ENCODE peak calls at places on chromosomes 13 and 19, in five cellular contexts. Q, W, S, C and I are unnamed samples.

GRCh38 chr13:97627566-97627965 is 193.6 kb downstream of the RAP2A start:
- DNase-seq in S (no peak), C (no peak), Q (peak; percentile 95), W (no peak), I (no peak)

GRCh38 chr13:74434782-74435181 is 300.6 kb upstream of the KLF12 start:
- DNase-seq in S (no peak), C (no peak), W (no peak), Q (no peak), I (no peak)

GRCh38 chr13:85405316-85405897 is 393.8 kb downstream of the SLITRK6 start:
- DNase-seq in C (no peak), S (no peak), W (no peak), Q (no peak), I (no peak)

GRCh38 chr19:42606660-42607351 is 12.1 kb upstream of the CEACAM8 start:
- DNase-seq in Q (peak; percentile 27), S (no peak), W (peak; percentile 44), C (peak; percentile 66), I (peak; percentile 49)

GRCh38 chr13:81929988-81930387 is 1589.1 kb upstream of the SPRY2 start:
- DNase-seq in C (no peak), W (no peak), Q (no peak), S (no peak), I (no peak)

GRCh38 chr13:21837841-21838551 is 167.1 kb downstream of the FGF9 start:
- DNase-seq in W (no peak), Q (peak; percentile 37), C (no peak), S (no peak), I (no peak)

GRCh38 chr13:114089751-114090400 is 42.5 kb downstream of the RASA3 start:
- DNase-seq in S (peak; percentile 62), W (no peak), C (peak; percentile 32), Q (no peak), I (no peak)

GRCh38 chr13:40657307-40657706 is 9.1 kb downstream of the FOXO1 start:
- DNase-seq in C (no peak), Q (no peak), W (no peak), S (no peak), I (no peak)

GRCh38 chr19:7874080-7874856 is at the start of gene PRR36:
- DNase-seq in C (no peak), S (no peak), W (no peak), Q (no peak), I (no peak)

GRCh38 chr13:93226623-93227279 is at the start of gene GPC6:
- DNase-seq in S (no peak), C (no peak), W (no peak), Q (peak; percentile 95), I (no peak)

DNA sequence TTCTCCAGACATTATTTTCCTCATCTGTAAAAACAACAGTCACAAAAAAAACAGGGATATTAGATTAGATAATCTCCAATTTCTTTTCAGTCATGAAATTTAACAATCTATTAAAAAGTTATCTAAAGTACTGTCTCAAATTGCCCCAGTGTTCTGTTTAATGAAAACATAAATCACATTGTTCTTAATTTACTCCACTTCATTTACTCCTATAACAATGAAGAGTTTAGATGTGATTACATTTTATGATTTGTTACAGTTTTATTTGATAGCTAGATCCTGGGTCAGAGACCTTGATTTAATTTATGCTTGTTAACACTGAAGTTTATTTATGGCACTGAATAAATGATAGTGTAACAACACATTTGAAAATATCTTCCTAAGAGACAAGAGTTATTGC is 230.2 kb upstream of the TRPC4 start:
- DNase-seq in W (no peak), Q (no peak), S (no peak), C (no peak), I (no peak)
- TF ChIP-seq POLR2A in W (no peak), Q (no peak), S (no peak), C (no peak), I (no peak)

DNA sequence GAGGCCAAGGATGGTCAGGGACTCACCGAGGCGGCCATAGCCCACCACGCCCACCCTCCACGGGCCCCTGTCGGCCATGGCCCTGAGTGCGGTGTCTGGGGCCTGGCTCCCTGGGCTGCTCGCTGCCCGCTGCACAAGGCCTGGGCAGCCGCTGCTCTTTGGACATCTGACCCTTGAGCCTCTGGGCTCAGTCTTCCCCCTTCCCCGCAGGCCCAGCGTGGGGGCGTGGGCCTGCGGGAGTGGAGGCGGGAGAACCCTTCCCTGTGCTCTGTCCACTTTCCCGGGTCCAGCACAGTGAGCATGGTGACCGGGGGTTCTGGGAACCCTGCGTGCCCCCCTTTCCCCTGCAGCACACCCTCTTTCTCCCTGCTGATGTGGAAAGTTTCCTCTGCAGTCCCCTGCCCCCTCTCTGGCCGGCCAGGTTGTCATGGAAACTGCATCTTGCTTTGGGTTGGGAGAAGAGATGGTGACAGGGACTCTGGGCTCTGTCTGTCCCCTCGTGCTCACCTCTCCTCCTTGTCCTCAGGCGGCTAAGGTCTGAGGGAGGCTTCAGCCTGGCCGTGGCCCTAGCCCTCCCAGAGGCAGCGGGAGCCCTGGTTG is at the start of gene ASPDH:
- DNase-seq in W (no peak), C (no peak), S (no peak), Q (no peak), I (no peak)
- TF ChIP-seq POLR2A in W (no peak), C (no peak), S (no peak), Q (no peak), I (no peak)

DNA sequence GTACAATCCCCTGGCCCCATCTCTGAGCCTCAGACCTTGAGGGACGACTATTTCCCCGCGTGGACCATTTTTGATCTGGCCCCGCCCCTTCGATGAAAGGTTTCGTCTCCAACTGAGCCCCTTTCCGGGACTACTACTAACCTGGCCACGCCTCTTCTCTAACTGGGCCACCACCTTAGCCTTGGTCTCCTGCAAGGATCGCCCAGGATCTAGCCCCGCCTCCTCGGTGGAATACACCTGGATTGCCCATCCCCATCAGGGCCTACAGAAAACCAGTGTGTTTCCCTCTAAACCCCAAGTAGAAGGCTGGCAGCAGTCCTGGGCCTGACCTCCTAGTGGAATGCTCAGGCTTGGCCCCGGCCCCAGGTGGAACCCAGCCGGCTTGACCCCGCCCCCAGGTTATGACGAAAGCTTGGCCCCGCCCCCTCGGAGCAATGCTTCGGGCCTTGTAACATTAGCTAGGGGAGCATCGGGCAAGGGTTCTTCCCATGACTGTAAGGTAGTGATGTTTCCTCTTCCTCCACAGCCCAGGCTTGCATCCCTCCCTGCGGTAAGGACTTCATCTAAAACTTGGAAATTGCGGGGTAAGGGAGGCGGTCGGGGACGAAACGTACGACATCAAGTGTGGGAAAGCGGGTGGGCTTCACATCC is 9.1 kb downstream of the SPACA6 start:
- DNase-seq in S (peak; percentile 97), W (peak; percentile 47), C (peak; percentile 83), Q (peak; percentile 24), I (no peak)
- TF ChIP-seq POLR2A in S (no peak), W (no peak), C (peak; percentile 31), Q (no peak), I (no peak)

GRCh38 chr13:27138457-27139093 is 33.0 kb downstream of the USP12 start:
- DNase-seq in W (no peak), S (no peak), Q (no peak), C (no peak), I (no peak)
- TF ChIP-seq POLR2A in W (no peak), S (no peak), Q (no peak), C (no peak), I (no peak)

GRCh38 chr13:34894756-34895155 is 47.3 kb upstream of the NBEA start:
- DNase-seq in C (no peak), W (no peak), Q (no peak), S (no peak), I (no peak)
- TF ChIP-seq POLR2A in C (no peak), W (no peak), Q (no peak), S (no peak), I (no peak)

GRCh38 chr19:49085020-49085867 is at the start of gene SNRNP70:
- DNase-seq in W (peak; percentile 99), S (peak; percentile 100), Q (peak; percentile 99), C (peak; percentile 100), I (peak; percentile 99)
- TF ChIP-seq POLR2A in W (peak; percentile 97), S (peak; percentile 79), Q (peak; percentile 97), C (peak; percentile 79), I (peak; percentile 96)

GRCh38 chr19:38718747-38719543 is 25.3 kb downstream of the CAPN12 start:
- DNase-seq in C (no peak), W (no peak), Q (no peak), S (no peak), I (no peak)
- TF ChIP-seq POLR2A in C (no peak), W (no peak), Q (no peak), S (no peak), I (no peak)